ENCODE peak calls at places on chromosomes 1 and 21, in five cellular contexts. K, Y, R, I and E are unnamed samples.

GRCh38 chr21:37338671-37339526 is 27.7 kb upstream of the DYRK1A start:
- DNase-seq in K (no peak), Y (peak; percentile 97), R (peak; percentile 92), I (peak; percentile 93), E (peak; percentile 91)

GRCh38 chr1:236536540-236536939 is 12.8 kb downstream of the LGALS8 start:
- DNase-seq in K (peak; percentile 44), Y (no peak), R (no peak), I (no peak), E (no peak)

GRCh38 chr1:84253891-84254290 is 47.6 kb upstream of the SAMD13 start:
- DNase-seq in K (no peak), Y (peak; percentile 98), R (peak; percentile 97), I (peak; percentile 91), E (peak; percentile 78)

GRCh38 chr1:100502052-100502792 is 35.7 kb upstream of the GPR88 start:
- DNase-seq in K (no peak), Y (peak; percentile 93), R (peak; percentile 23), I (peak; percentile 5), E (no peak)

GRCh38 chr1:27097484-27097917 is 57.4 kb downstream of the SLC9A1 start:
- DNase-seq in K (peak; percentile 81), Y (peak; percentile 86), R (peak; percentile 66), I (peak; percentile 71), E (peak; percentile 91)

GRCh38 chr21:29372063-29372802 is 73.5 kb downstream of the BACH1 start:
- DNase-seq in K (peak; percentile 56), Y (peak; percentile 87), R (peak; percentile 84), I (peak; percentile 75), E (peak; percentile 67)

GRCh38 chr21:14991957-14992356 is 72.8 kb downstream of the NRIP1 start:
- DNase-seq in K (no peak), Y (no peak), R (no peak), I (no peak), E (no peak)

GRCh38 chr1:25048728-25049127 is 118.7 kb upstream of the RUNX3 start:
- DNase-seq in K (no peak), Y (no peak), R (no peak), I (no peak), E (peak; percentile 47)

GRCh38 chr1:56671085-56671484 is 26.0 kb downstream of the PRKAA2 start:
- DNase-seq in K (no peak), Y (no peak), R (no peak), I (no peak), E (no peak)

GRCh38 chr1:8371372-8371991 is 53.6 kb downstream of the SLC45A1 start:
- DNase-seq in K (no peak), Y (no peak), R (no peak), I (no peak), E (no peak)

GRCh38 chr21:27787046-27787445 is 820.2 kb upstream of the ADAMTS5 start:
- DNase-seq in K (no peak), Y (peak; percentile 6), R (peak; percentile 19), I (no peak), E (no peak)

GRCh38 chr1:58823481-58824010 is 39.7 kb upstream of the JUN start:
- DNase-seq in K (no peak), Y (peak; percentile 89), R (peak; percentile 95), I (peak; percentile 24), E (peak; percentile 92)

GRCh38 chr1:42419449-42419848 is 36.4 kb downstream of the ZMYND12 start:
- DNase-seq in K (no peak), Y (no peak), R (no peak), I (no peak), E (peak; percentile 74)

GRCh38 chr1:167721617-167722151 is at the start of gene MPZL1:
- DNase-seq in K (peak; percentile 92), Y (peak; percentile 98), R (peak; percentile 92), I (peak; percentile 95), E (peak; percentile 99)

GRCh38 chr21:34881894-34882371 is 167.2 kb downstream of the RUNX1 start:
- DNase-seq in K (no peak), Y (peak; percentile 96), R (peak; percentile 92), I (peak; percentile 57), E (peak; percentile 86)

DNA sequence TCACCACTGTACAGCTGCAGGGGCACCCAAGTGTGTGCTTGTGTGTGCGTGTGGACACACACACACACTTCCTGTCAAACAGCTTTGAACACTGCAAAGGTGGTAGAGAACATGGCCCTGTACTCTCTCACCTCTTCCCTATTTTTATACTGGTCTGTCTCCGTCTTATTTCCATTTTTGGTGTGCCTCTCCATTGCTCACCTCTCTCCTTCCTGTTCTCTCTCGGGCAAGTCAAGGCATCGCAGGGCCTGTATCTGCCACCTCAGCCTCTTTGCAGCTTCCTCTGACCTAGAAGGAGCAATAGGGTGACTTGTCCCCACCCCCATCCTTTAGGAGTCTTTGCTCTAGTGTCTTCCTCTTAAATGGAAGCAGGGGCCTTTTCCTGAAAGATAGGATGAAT is 2.2 kb downstream of the SMCP start:
- DNase-seq in K (no peak), Y (no peak), R (no peak), I (no peak), E (no peak)
- H3K4me2 ChIP-seq in K (no peak overlapping the region), Y (no peak overlapping the region), R (no peak overlapping the region), I (no peak overlapping the region), E (no peak overlapping the region)

DNA sequence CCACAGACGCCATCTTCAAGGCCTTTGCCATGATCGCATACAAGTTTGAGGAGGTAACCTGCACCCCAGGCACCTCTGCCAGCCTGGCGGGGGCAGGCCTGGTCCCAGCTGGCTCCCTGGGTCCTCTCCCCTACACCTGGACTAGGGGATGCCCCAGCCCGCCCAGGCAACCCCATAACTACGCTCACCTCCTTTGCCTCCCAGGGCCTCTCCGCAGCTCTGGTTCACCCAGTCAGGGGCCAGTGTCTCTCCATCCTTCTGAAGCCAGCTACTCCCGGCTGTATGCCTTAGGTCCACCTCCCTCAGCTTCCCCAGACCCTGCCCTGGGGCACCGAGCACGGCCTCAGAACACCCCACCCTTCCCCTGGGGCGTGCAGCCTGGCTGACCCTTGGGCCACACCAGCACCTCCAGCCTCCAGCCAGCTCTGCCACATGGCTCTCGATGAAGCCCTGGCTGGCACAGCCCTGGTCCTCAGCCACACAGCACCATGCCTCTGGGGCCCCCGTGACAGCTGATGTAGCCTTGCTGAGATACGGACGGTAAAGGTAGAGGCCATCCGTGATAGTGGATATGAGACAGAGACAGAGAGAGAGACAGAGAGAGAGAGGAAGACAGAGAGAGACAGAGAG is 80.4 kb upstream of the COL6A1 start:
- DNase-seq in K (no peak), Y (no peak), R (no peak), I (no peak), E (no peak)
- H3K4me2 ChIP-seq in K (no peak overlapping the region), Y (no peak overlapping the region), R (no peak overlapping the region), I (no peak overlapping the region), E (no peak overlapping the region)

DNA sequence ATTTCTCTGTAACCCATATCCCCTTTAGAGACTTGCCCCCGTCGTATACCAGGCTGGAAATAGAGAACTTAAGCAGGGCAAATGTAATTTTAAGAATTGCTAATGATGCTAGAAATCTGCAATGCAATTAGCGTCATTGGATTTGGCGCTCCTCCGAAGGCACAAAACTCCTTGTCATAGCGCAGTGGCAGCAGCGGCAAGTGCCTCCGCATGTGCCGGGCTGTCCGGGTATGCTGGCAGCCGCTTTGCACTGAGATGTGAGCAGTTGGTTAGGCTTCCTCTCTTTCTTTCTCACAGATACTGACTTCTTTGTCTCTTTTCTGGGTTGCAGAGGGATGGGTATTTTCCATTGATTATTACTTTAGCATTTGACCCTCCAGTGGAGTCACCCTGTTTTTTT is 193.4 kb upstream of the LMO4 start:
- DNase-seq in K (no peak), Y (no peak), R (no peak), I (no peak), E (no peak)
- H3K4me2 ChIP-seq in K (no peak overlapping the region), Y (no peak overlapping the region), R (no peak overlapping the region), I (no peak overlapping the region), E (no peak overlapping the region)

GRCh38 chr1:18182518-18183160 is 75.0 kb downstream of the IGSF21 start:
- DNase-seq in K (peak; percentile 49), Y (no peak), R (no peak), I (peak; percentile 6), E (no peak)

GRCh38 chr1:18188820-18189517 is 81.4 kb downstream of the IGSF21 start:
- DNase-seq in K (no peak), Y (no peak), R (no peak), I (no peak), E (no peak)

GRCh38 chr1:18179009-18179408 is 71.4 kb downstream of the IGSF21 start:
- DNase-seq in K (no peak), Y (no peak), R (no peak), I (no peak), E (no peak)

GRCh38 chr1:18178125-18178524 is 70.5 kb downstream of the IGSF21 start:
- DNase-seq in K (no peak), Y (no peak), R (no peak), I (no peak), E (no peak)

GRCh38 chr1:18183477-18183974 is 75.9 kb downstream of the IGSF21 start:
- DNase-seq in K (no peak), Y (no peak), R (no peak), I (no peak), E (no peak)
- H3K4me2 ChIP-seq in K (no peak overlapping the region), Y (no peak overlapping the region), R (no peak overlapping the region), I (no peak overlapping the region), E (no peak overlapping the region)

GRCh38 chr1:17122449-17123194 is 3.4 kb upstream of the PADI2 start:
- DNase-seq in K (no peak), Y (no peak), R (peak; percentile 81), I (peak; percentile 36), E (peak; percentile 88)
- H3K4me2 ChIP-seq in K (no peak overlapping the region), Y (no peak overlapping the region), R (peak overlapping the region; percentile 2), I (peak overlapping the region; percentile 35), E (no peak overlapping the region)

GRCh38 chr21:16590658-16591057 is 860.9 kb downstream of the USP25 start:
- DNase-seq in K (no peak), Y (no peak), R (no peak), I (no peak), E (no peak)

GRCh38 chr21:16588433-16588860 is 858.7 kb downstream of the USP25 start:
- DNase-seq in K (peak; percentile 59), Y (peak; percentile 28), R (peak; percentile 84), I (peak; percentile 71), E (peak; percentile 86)

GRCh38 chr21:16590186-16590585 is 860.4 kb downstream of the USP25 start:
- DNase-seq in K (no peak), Y (no peak), R (no peak), I (no peak), E (no peak)

GRCh38 chr21:16589046-16589445 is 859.3 kb downstream of the USP25 start:
- DNase-seq in K (no peak), Y (no peak), R (no peak), I (no peak), E (no peak)

DNA sequence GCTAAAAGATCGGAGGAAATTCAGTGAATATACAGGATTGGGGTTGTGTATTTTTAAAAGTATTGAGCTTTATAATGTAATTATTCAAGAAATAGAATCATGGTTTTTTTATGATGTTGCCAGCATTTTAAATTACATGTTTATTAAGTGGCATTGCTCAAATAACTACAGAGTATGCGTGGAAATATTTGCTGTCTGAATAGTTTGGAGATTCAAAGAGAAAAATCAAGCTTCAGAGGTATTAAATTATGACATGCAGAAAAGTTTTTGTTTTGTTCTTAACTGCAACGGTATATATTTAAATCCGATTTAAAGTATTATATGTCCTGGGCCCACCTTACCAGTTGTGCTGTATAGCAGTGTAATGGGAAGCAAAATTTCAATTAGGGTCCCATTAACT is 859.7 kb downstream of the USP25 start:
- DNase-seq in K (no peak), Y (no peak), R (no peak), I (no peak), E (no peak)
- H3K4me2 ChIP-seq in K (no peak overlapping the region), Y (no peak overlapping the region), R (no peak overlapping the region), I (peak overlapping the region; percentile 96), E (no peak overlapping the region)

GRCh38 chr1:92909321-92909720 is 51.9 kb downstream of the DIPK1A start:
- DNase-seq in K (no peak), Y (peak; percentile 97), R (peak; percentile 95), I (peak; percentile 34), E (peak; percentile 87)
- H3K4me2 ChIP-seq in K (no peak overlapping the region), Y (peak overlapping the region; percentile 58), R (peak overlapping the region; percentile 10), I (peak overlapping the region; percentile 39), E (peak overlapping the region; percentile 20)